ENCODE peak calls at places on chromosome 10, in ten cellular contexts. B is colonic mucosa; P is astrocyte of the spinal cord; T is iPS-NIHi11; G is activated T-helper 1 cell treated with anti-CD3 and anti-CD28 coated beads, Interleukin-2, amount 50 U/mL, for 16 hours; S is epithelial cell of esophagus; N is stimulated activated CD8-positive, alpha-beta memory T cell treated with anti-CD3 and anti-CD28 coated beads, Interleukin-7, amount 100 ng/mL, for 4 hours; K is substantia nigra; Y is HL-60; F is HEK293T. L is an unnamed sample.
A peak's percentile ranks its signal among the peaks of the same experiment; 100 is the strongest.

GRCh38 chr10:11009471-11010308 is 8.0 kb upstream of the CELF2 start:
- DNase-seq in B (no peak), N (no peak), T (no peak), F (no peak), S (peak; percentile 54), P (no peak), K (no peak), G (no peak), Y (no peak), L (no peak)

GRCh38 chr10:67612577-67613537 is 83.1 kb downstream of the CTNNA3 start:
- DNase-seq in P (peak; percentile 68), K (no peak), T (no peak), Y (peak; percentile 3), B (no peak), N (peak; percentile 22), F (no peak), S (no peak), G (peak; percentile 18), L (no peak)

GRCh38 chr10:51117053-51117660 is 42.9 kb downstream of the PRKG1 start:
- DNase-seq in S (peak; percentile 56), B (no peak), K (no peak), F (no peak), Y (no peak), N (no peak), P (no peak), T (no peak), G (no peak), L (no peak)

GRCh38 chr10:124165311-124165710 is 71.9 kb upstream of the CHST15 start:
- DNase-seq in N (no peak), P (no peak), B (no peak), Y (no peak), S (no peak), T (no peak), G (no peak), F (no peak), K (no peak), L (no peak)

GRCh38 chr10:88080213-88080612 is 216.8 kb downstream of the PTEN start:
- DNase-seq in S (no peak), F (peak; percentile 18), N (no peak), P (peak; percentile 68), B (no peak), T (no peak), K (no peak), Y (no peak), G (no peak), L (no peak)

GRCh38 chr10:14670551-14671240 is 104.0 kb downstream of the FAM107B start:
- DNase-seq in P (peak; percentile 64), Y (no peak), T (no peak), K (no peak), S (no peak), B (no peak), F (no peak), N (no peak), G (no peak), L (no peak)

GRCh38 chr10:186911-187310 is 51.7 kb downstream of the ZMYND11 start:
- DNase-seq in K (no peak), G (no peak), N (no peak), S (no peak), B (no peak), F (no peak), Y (no peak), P (no peak), T (no peak), L (no peak)

GRCh38 chr10:35508647-35509046 is 96.5 kb upstream of the GJD4 start:
- DNase-seq in P (no peak), S (no peak), F (no peak), T (no peak), G (no peak), Y (no peak), K (no peak), B (no peak), N (no peak), L (no peak)

GRCh38 chr10:124611738-124612137 is 132.4 kb downstream of the FAM53B start:
- DNase-seq in K (no peak), B (no peak), F (no peak), G (no peak), S (no peak), N (no peak), Y (peak; percentile 96), P (no peak), T (no peak), L (no peak)

GRCh38 chr10:80168679-80169380 is 36.3 kb downstream of the PLAC9 start:
- DNase-seq in S (no peak), K (no peak), G (no peak), B (no peak), Y (peak; percentile 22), P (no peak), N (no peak), F (peak; percentile 38), T (peak; percentile 73), L (no peak)

GRCh38 chr10:4352566-4352961 is 473.4 kb upstream of the AKR1E2 start:
- DNase-seq in F (no peak), P (no peak), K (no peak), S (no peak), T (no peak), N (no peak), B (no peak), G (no peak), Y (no peak), L (no peak)

GRCh38 chr10:83375274-83375673 is 764.0 kb upstream of the GHITM start:
- DNase-seq in F (no peak), T (no peak), Y (no peak), B (no peak), K (no peak), S (no peak), P (no peak), G (no peak), N (no peak), L (no peak)

GRCh38 chr10:132616170-132616994 is 78.8 kb downstream of the INPP5A start:
- DNase-seq in N (peak; percentile 39), S (no peak), T (no peak), F (no peak), Y (no peak), P (no peak), B (no peak), G (peak; percentile 47), K (no peak), L (no peak)

GRCh38 chr10:70130878-70131559 is 1.6 kb downstream of the AIFM2 start:
- DNase-seq in P (peak; percentile 46), S (peak; percentile 66), Y (no peak), F (no peak), K (no peak), B (no peak), G (no peak), N (no peak), T (no peak), L (no peak)

GRCh38 chr10:122113161-122113944 is 124.4 kb downstream of the TACC2 start:
- DNase-seq in F (peak; percentile 87), Y (peak; percentile 3), N (no peak), P (peak; percentile 71), G (no peak), T (peak; percentile 82), S (peak; percentile 60), K (no peak), B (peak; percentile 77), L (peak; percentile 79)

GRCh38 chr10:132394936-132395703 is 1.9 kb upstream of the PWWP2B start:
- DNase-seq in P (no peak), Y (no peak), B (no peak), T (no peak), N (no peak), G (no peak), F (no peak), S (no peak), K (no peak), L (no peak)

GRCh38 chr10:70503776-70504175 is 25.2 kb downstream of the PALD1 start:
- DNase-seq in S (no peak), Y (no peak), K (no peak), B (no peak), T (no peak), P (no peak), F (no peak), N (no peak), G (no peak), L (no peak)

GRCh38 chr10:75492151-75492550 is 60.7 kb downstream of the LRMDA start:
- DNase-seq in T (peak; percentile 11), K (no peak), B (no peak), Y (peak; percentile 30), G (no peak), P (no peak), S (no peak), F (no peak), N (no peak), L (no peak)

GRCh38 chr10:74439213-74439612 is 288.2 kb downstream of the ADK start:
- DNase-seq in B (no peak), K (no peak), T (no peak), G (no peak), P (no peak), N (no peak), F (no peak), Y (no peak), S (no peak), L (no peak)

GRCh38 chr10:45379891-45380540 is 6.0 kb downstream of the ALOX5 start:
- DNase-seq in S (no peak), N (no peak), G (no peak), F (peak; percentile 1), P (no peak), T (no peak), K (no peak), B (peak; percentile 33), Y (peak; percentile 89), L (no peak)

GRCh38 chr10:37960738-37961137 is 15.7 kb downstream of the ZNF25 start:
- DNase-seq in B (no peak), F (no peak), S (no peak), P (no peak), N (no peak), K (no peak), Y (no peak), G (no peak), T (no peak), L (no peak)

GRCh38 chr10:15123749-15124184 is 26.6 kb downstream of the RPP38 start:
- DNase-seq in T (no peak), B (no peak), N (no peak), G (no peak), K (no peak), Y (no peak), S (peak; percentile 93), F (no peak), P (peak; percentile 54), L (no peak)

GRCh38 chr10:119301397-119301796 is 94.0 kb downstream of the GRK5 start:
- DNase-seq in K (no peak), F (no peak), P (no peak), B (no peak), G (peak; percentile 49), T (no peak), S (no peak), Y (no peak), N (peak; percentile 76), L (no peak)

GRCh38 chr10:63720072-63720537 is 198.9 kb downstream of the REEP3 start:
- DNase-seq in P (peak; percentile 57), S (peak; percentile 63), K (no peak), B (peak; percentile 69), Y (peak; percentile 50), F (peak; percentile 38), N (peak; percentile 42), T (peak; percentile 58), G (peak; percentile 10), L (peak; percentile 59)

GRCh38 chr10:10517866-10518265 is 499.8 kb upstream of the CELF2 start:
- DNase-seq in S (no peak), P (no peak), G (no peak), F (no peak), B (no peak), Y (no peak), T (no peak), N (no peak), K (no peak), L (no peak)

GRCh38 chr10:99370993-99371392 is 41.8 kb downstream of the CNNM1 start:
- DNase-seq in S (peak; percentile 44), G (no peak), K (no peak), B (no peak), Y (no peak), T (no peak), P (peak; percentile 26), N (no peak), F (peak; percentile 65), L (no peak)

GRCh38 chr10:33460461-33461294 is 126.2 kb upstream of the NRP1 start:
- DNase-seq in T (no peak), P (peak; percentile 68), K (no peak), Y (no peak), N (no peak), G (no peak), B (peak; percentile 21), F (no peak), S (no peak), L (no peak)

GRCh38 chr10:28125701-28126100 is 126.8 kb upstream of the ODAD2 start:
- DNase-seq in F (no peak), P (peak; percentile 80), T (no peak), Y (no peak), S (peak; percentile 36), G (no peak), B (no peak), N (no peak), K (no peak), L (no peak)